ENCODE peak calls at places on chromosome 4, in six cellular contexts. T is stomach, P is spleen, W is Peyer's patch, F is adrenal gland, X is A549. I is an unnamed sample.
A peak's percentile ranks its signal among the peaks of the same experiment; 100 is the strongest.

GRCh38 chr4:101527186-101527585 is 179.9 kb upstream of the PPP3CA start:
- DNase-seq in W (no peak), T (no peak), F (no peak), X (no peak), P (no peak), I (no peak)

GRCh38 chr4:66693694-66694093 is 851.6 kb downstream of the CENPC start:
- DNase-seq in T (no peak), X (no peak), P (no peak), F (no peak), W (no peak), I (no peak)

GRCh38 chr4:3781193-3781886 is 15.2 kb downstream of the ADRA2C start:
- DNase-seq in P (no peak), X (peak; percentile 25), F (no peak), T (no peak), W (no peak), I (no peak)

GRCh38 chr4:153518637-153519384 is 52.7 kb downstream of the TMEM131L start:
- DNase-seq in F (no peak), X (no peak), T (peak; percentile 38), P (no peak), W (no peak), I (no peak)

GRCh38 chr4:25161599-25161960 is 1.3 kb upstream of the SEPSECS start:
- DNase-seq in X (no peak), W (no peak), F (no peak), P (no peak), T (no peak), I (no peak)

GRCh38 chr4:120720354-120720753 is 202.2 kb downstream of the PRDM5 start:
- DNase-seq in P (no peak), W (no peak), F (no peak), X (no peak), T (no peak), I (no peak)

GRCh38 chr4:86498560-86499166 is 95.5 kb upstream of the PTPN13 start:
- DNase-seq in X (peak; percentile 16), F (peak; percentile 22), W (no peak), P (no peak), T (no peak), I (no peak)

GRCh38 chr4:102318526-102318925 is 26.8 kb downstream of the SLC39A8 start:
- DNase-seq in F (no peak), P (no peak), X (no peak), W (no peak), T (no peak), I (no peak)

GRCh38 chr4:52659016-52659721 is at the start of gene USP46:
- DNase-seq in X (peak; percentile 43), W (peak; percentile 82), P (peak; percentile 89), T (peak; percentile 81), F (peak; percentile 80), I (peak; percentile 49)

GRCh38 chr4:153062652-153063168 is 126.6 kb downstream of the FHDC1 start:
- DNase-seq in P (no peak), X (no peak), T (no peak), W (no peak), F (no peak), I (no peak)

GRCh38 chr4:176032454-176032853 is 33.2 kb upstream of the WDR17 start:
- DNase-seq in T (no peak), X (no peak), W (no peak), F (no peak), P (no peak), I (no peak)

DNA sequence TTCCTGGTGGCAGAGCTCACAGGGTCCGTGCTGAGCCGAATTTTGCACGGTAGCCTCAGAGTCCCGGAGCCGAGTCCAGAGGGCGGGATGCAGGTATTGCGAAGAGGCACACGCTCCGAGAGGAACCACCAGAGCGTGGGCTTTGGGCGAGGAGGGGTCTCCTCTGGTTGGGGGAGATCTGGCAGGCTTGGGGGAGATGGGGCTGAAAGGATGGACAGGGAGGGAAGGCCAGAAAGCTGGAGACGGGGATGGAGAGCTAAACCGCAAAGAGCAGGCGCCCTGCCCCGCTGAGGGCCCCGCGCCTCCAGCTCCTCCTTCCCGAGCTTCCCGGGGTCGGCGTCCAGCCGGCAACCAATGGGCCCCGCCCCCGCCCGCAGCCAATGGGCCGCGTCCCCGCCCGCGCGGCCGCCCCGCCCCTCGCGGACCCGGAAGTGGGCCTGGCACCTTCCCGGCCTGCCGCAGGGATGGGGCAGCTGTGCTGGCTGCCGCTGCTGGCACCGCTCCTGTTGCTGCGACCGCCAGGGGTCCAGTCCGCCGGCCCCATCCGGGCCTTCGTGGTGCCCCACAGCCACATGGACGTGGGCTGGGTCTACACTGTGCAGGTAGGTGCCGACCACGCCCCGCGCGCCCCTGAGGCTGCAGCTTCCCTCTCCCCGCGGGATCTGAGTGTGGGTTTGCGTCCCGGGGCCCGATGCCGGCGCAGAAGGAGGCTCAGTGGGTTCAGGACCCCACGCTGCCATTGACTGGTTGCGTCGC is at the start of gene MAN2B2:
- DNase-seq in W (peak; percentile 95), F (peak; percentile 88), X (peak; percentile 78), P (peak; percentile 96), T (peak; percentile 93), I (peak; percentile 97)
- TF ChIP-seq POLR2A in W (peak; percentile 68), F (peak; percentile 44), X (peak; percentile 85), P (peak; percentile 46), T (no peak), I (no peak)

GRCh38 chr4:26879805-26880204 is 19.2 kb downstream of the STIM2 start:
- DNase-seq in F (no peak), W (no peak), X (no peak), P (no peak), T (no peak), I (no peak)

GRCh38 chr4:26887143-26887542 is 26.5 kb downstream of the STIM2 start:
- DNase-seq in W (no peak), T (no peak), X (no peak), P (no peak), F (no peak), I (no peak)

GRCh38 chr4:26887809-26888208 is 27.2 kb downstream of the STIM2 start:
- DNase-seq in X (no peak), P (no peak), F (no peak), W (no peak), T (no peak), I (no peak)

GRCh38 chr4:26885912-26886274 is 25.3 kb downstream of the STIM2 start:
- DNase-seq in W (peak; percentile 75), F (no peak), P (no peak), T (no peak), X (no peak), I (peak; percentile 35)

DNA sequence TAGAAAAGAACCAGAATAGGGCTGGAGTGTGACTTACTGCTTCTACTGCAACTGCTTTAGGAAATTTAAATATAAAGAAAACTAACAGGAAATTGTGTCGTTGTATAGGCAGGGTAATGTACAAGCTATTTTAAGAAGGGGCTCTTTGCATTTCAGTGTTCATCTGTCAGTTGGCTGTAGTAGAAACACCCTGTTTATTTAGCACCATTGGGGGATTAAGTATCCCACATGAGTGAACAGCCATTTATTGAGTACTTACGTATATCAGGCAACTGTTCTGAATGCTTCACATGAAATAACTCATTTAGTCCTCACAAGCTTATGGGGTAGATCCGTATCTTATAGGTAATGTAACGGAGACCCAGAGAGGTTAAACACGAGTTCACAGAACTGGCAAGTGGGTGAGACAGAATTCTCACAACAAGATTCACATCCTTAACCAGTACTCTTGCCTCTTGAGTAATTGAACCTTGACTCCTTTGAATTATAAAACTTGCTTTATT is 23.9 kb downstream of the STIM2 start:
- DNase-seq in P (no peak), W (no peak), X (no peak), T (no peak), F (no peak), I (no peak)
- H3K4me3 ChIP-seq in P (no peak overlapping the region), W (no peak overlapping the region), X (no peak overlapping the region), T (no peak overlapping the region), F (no peak overlapping the region), I (no peak overlapping the region)

GRCh38 chr4:27096142-27096824 is 235.6 kb downstream of the STIM2 start:
- DNase-seq in T (no peak), W (no peak), P (no peak), X (no peak), F (no peak), I (peak; percentile 13)

GRCh38 chr4:27090406-27090805 is 229.8 kb downstream of the STIM2 start:
- DNase-seq in P (no peak), W (no peak), F (no peak), X (no peak), T (no peak), I (peak; percentile 39)

GRCh38 chr4:27094224-27094623 is 233.6 kb downstream of the STIM2 start:
- DNase-seq in X (no peak), T (no peak), F (no peak), P (no peak), W (no peak), I (peak; percentile 12)

GRCh38 chr4:27098034-27098433 is 237.4 kb downstream of the STIM2 start:
- DNase-seq in P (no peak), X (no peak), F (no peak), W (no peak), T (no peak), I (no peak)

GRCh38 chr4:27094785-27095184 is 234.1 kb downstream of the STIM2 start:
- DNase-seq in F (no peak), P (no peak), T (peak; percentile 58), W (no peak), X (no peak), I (peak; percentile 1)
- TF ChIP-seq CTCF in F (no peak), P (no peak), T (no peak), W (no peak), X (no peak), I (no peak)

DNA sequence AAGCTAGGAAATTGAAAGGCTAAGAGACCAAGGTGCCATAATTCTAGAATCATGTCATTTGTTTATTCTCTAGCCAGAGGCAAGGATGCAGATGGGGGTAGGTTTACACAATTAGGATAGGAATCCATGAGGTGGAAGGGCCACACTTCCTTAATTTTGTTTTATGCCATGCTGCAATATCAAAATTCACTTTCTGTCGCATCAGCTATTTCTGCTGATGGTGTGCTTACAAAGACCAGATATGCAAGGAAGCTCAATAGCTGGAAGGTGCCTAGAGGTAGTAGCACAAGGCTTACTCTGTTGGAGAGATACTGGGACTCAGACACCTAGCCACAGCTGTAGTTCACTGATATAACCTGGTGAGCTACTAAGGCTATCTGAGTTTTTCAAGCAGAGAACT is 328.5 kb downstream of the ADGRL3 start:
- DNase-seq in T (no peak), W (no peak), P (no peak), X (no peak), F (no peak), I (no peak)
- TF ChIP-seq POLR2A in T (no peak), W (no peak), P (no peak), X (no peak), F (no peak), I (no peak)

DNA sequence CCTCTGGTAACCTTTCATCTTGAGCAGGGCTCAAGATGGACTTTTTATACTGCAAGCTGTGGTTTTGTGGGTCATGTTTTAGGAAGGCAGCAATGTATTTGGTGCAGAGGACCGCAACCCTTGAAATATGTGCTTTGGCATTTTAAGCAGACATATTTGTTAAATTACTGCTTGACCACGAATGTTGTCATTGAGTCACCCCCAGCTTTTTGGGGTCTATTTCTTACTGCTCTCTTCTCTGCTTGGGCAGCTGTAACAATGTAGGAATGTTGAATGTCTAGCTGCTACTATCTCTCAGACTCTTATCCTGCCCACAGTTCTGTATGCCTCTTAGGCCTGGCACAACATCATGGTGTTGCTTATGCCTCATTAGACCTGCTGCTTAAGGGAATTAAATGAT is 6.0 kb downstream of the RBPJ start:
- DNase-seq in P (no peak), X (no peak), T (no peak), F (no peak), W (no peak), I (no peak)
- H3K4me3 ChIP-seq in P (no peak overlapping the region), X (no peak overlapping the region), T (no peak overlapping the region), F (no peak overlapping the region), W (no peak overlapping the region), I (no peak overlapping the region)

GRCh38 chr4:16764622-16765021 is 133.8 kb downstream of the LDB2 start:
- DNase-seq in X (no peak), T (no peak), P (no peak), W (no peak), F (no peak), I (no peak)
- TF ChIP-seq CTCF in X (no peak), T (no peak), P (no peak), W (no peak), F (no peak), I (no peak)

GRCh38 chr4:128810331-128810870 is 901 bp downstream of the JADE1 start:
- DNase-seq in F (peak; percentile 52), W (peak; percentile 66), T (peak; percentile 32), P (peak; percentile 82), X (peak; percentile 42), I (peak; percentile 34)
- TF ChIP-seq POLR2A in F (no peak), W (no peak), T (no peak), P (no peak), X (no peak), I (no peak)